ENCODE peak calls at places on chromosome 19, in eight cellular contexts. B is astrocyte of the cerebellum; R is left cardiac atrium; X is CD4-positive, CD25-positive, alpha-beta regulatory T cell; U is stimulated activated CD8-positive, alpha-beta memory T cell treated with anti-CD3 and anti-CD28 coated beads, Interleukin-12 subunit alpha, Interleukin-12 subunit beta, amount 100 ng/mL, for 4 hours; H is T-helper 1 cell; Q is foreskin keratinocyte; P is T-helper 2 cell. I is an unnamed sample.

GRCh38 chr19:50331187-50332013 is 2.2 kb upstream of the KCNC3 start:
- DNase-seq in B (no peak), R (no peak), X (no peak), U (no peak), H (no peak), Q (no peak), P (no peak), I (no peak)

GRCh38 chr19:2680808-2681207 is 21.7 kb downstream of the GNG7 start:
- DNase-seq in B (no peak), R (no peak), X (no peak), U (no peak), H (no peak), Q (no peak), P (no peak), I (no peak)

GRCh38 chr19:2288743-2289713 is 7.1 kb upstream of the PEAK3 start:
- DNase-seq in B (no peak), R (no peak), X (no peak), U (no peak), H (no peak), Q (no peak), P (no peak), I (no peak)

GRCh38 chr19:13812544-13812943 is 17.3 kb downstream of the ZSWIM4 start:
- DNase-seq in B (no peak), R (no peak), X (no peak), U (no peak), H (no peak), Q (no peak), P (no peak), I (no peak)

GRCh38 chr19:15015946-15016542 is 33.2 kb upstream of the CASP14 start:
- DNase-seq in B (no peak), R (no peak), X (no peak), U (no peak), H (no peak), Q (no peak), P (no peak), I (no peak)

GRCh38 chr19:54428323-54429175 is 13.3 kb downstream of the TTYH1 start:
- DNase-seq in B (no peak), R (no peak), X (no peak), U (no peak), H (no peak), Q (no peak), P (no peak), I (no peak)

GRCh38 chr19:55675661-55676354 is 782 bp downstream of the EPN1 start:
- DNase-seq in B (no peak), R (no peak), X (no peak), U (no peak), H (no peak), Q (no peak), P (no peak), I (no peak)

GRCh38 chr19:55149078-55150003 is at the start of gene TNNT1:
- DNase-seq in B (no peak), R (no peak), X (no peak), U (no peak), H (no peak), Q (no peak), P (no peak), I (no peak)

GRCh38 chr19:41691268-41691970 is 3.3 kb upstream of the CEACAM7 start:
- DNase-seq in B (no peak), R (no peak), X (peak; percentile 30), U (no peak), H (no peak), Q (no peak), P (no peak), I (no peak)

GRCh38 chr19:15125232-15126067 is 18.2 kb downstream of the SYDE1 start:
- DNase-seq in B (peak; percentile 91), R (peak; percentile 99), X (peak; percentile 98), U (peak; percentile 95), H (peak; percentile 95), Q (peak; percentile 100), P (peak; percentile 95), I (peak; percentile 97)

GRCh38 chr19:41974652-41975051 is 15.5 kb upstream of the RABAC1 start:
- DNase-seq in B (no peak), R (no peak), X (no peak), U (no peak), H (no peak), Q (no peak), P (no peak), I (no peak)

GRCh38 chr19:12838182-12838890 is at the start of gene MAST1:
- DNase-seq in B (no peak), R (peak; percentile 26), X (peak; percentile 59), U (no peak), H (peak; percentile 60), Q (no peak), P (peak; percentile 49), I (peak; percentile 37)

GRCh38 chr19:58511353-58512208 is at the start of gene SLC27A5:
- DNase-seq in B (no peak), R (no peak), X (no peak), U (no peak), H (no peak), Q (no peak), P (no peak), I (no peak)

GRCh38 chr19:32812571-32812970 is 57.0 kb downstream of the SLC7A9 start:
- DNase-seq in B (no peak), R (no peak), X (no peak), U (no peak), H (no peak), Q (no peak), P (no peak), I (no peak)

GRCh38 chr19:16200038-16200775 is 2.5 kb downstream of the AP1M1 start:
- DNase-seq in B (no peak), R (no peak), X (no peak), U (no peak), H (no peak), Q (no peak), P (no peak), I (no peak)

GRCh38 chr19:8396563-8397203 is 6.5 kb downstream of the RAB11B start:
- DNase-seq in B (no peak), R (peak; percentile 86), X (peak; percentile 70), U (peak; percentile 45), H (peak; percentile 65), Q (no peak), P (peak; percentile 60), I (peak; percentile 60)

GRCh38 chr19:28966737-28967401 is 246.1 kb downstream of the UQCRFS1 start:
- DNase-seq in B (no peak), R (no peak), X (no peak), U (no peak), H (no peak), Q (no peak), P (no peak), I (no peak)

GRCh38 chr19:56736571-56736970 is 65.0 kb upstream of the ZNF835 start:
- DNase-seq in B (no peak), R (no peak), X (no peak), U (no peak), H (no peak), Q (no peak), P (no peak), I (no peak)

GRCh38 chr19:36245210-36246005 is 30.5 kb downstream of the ZNF146 start:
- DNase-seq in B (no peak), R (no peak), X (no peak), U (no peak), H (no peak), Q (no peak), P (no peak), I (no peak)

GRCh38 chr19:4456566-4456842 is 1.1 kb downstream of the UBXN6 start:
- DNase-seq in B (no peak), R (peak; percentile 56), X (no peak), U (no peak), H (no peak), Q (peak; percentile 46), P (no peak), I (no peak)

GRCh38 chr19:34669305-34669704 is 7.7 kb downstream of the SCGB2B2 start:
- DNase-seq in B (no peak), R (no peak), X (no peak), U (no peak), H (no peak), Q (no peak), P (no peak), I (no peak)

GRCh38 chr19:56764296-56764695 is 76.2 kb downstream of the PEG3 start:
- DNase-seq in B (no peak), R (no peak), X (no peak), U (no peak), H (no peak), Q (no peak), P (no peak), I (no peak)

GRCh38 chr19:14096272-14096992 is 5.9 kb upstream of the SAMD1 start:
- DNase-seq in B (no peak), R (no peak), X (no peak), U (no peak), H (no peak), Q (no peak), P (no peak), I (no peak)

GRCh38 chr19:2097330-2098327 is 914 bp downstream of the IZUMO4 start:
- DNase-seq in B (no peak), R (no peak), X (peak; percentile 55), U (no peak), H (peak; percentile 61), Q (no peak), P (peak; percentile 50), I (peak; percentile 48)

GRCh38 chr19:47714339-47714738 is 1.1 kb downstream of the EHD2 start:
- DNase-seq in B (no peak), R (no peak), X (no peak), U (no peak), H (no peak), Q (no peak), P (no peak), I (no peak)

GRCh38 chr19:9808855-9809646 is 9.8 kb downstream of the FBXL12 start:
- DNase-seq in B (no peak), R (no peak), X (peak; percentile 58), U (no peak), H (peak; percentile 34), Q (no peak), P (peak; percentile 24), I (no peak)

GRCh38 chr19:17486545-17486944 is 16.2 kb downstream of the SLC27A1 start:
- DNase-seq in B (no peak), R (no peak), X (no peak), U (no peak), H (no peak), Q (no peak), P (no peak), I (no peak)

GRCh38 chr19:34639491-34640085 is 37.4 kb downstream of the SCGB2B2 start:
- DNase-seq in B (peak; percentile 49), R (peak; percentile 48), X (peak; percentile 77), U (no peak), H (peak; percentile 50), Q (peak; percentile 4), P (peak; percentile 55), I (peak; percentile 64)

GRCh38 chr19:35963514-35963913 is 27.3 kb downstream of the LRFN3 start:
- DNase-seq in B (peak; percentile 42), R (no peak), X (peak; percentile 37), U (no peak), H (no peak), Q (peak; percentile 16), P (no peak), I (peak; percentile 14)

GRCh38 chr19:47036233-47036651 is 12.2 kb downstream of the TMEM160 start:
- DNase-seq in B (no peak), R (no peak), X (no peak), U (no peak), H (no peak), Q (no peak), P (no peak), I (no peak)

GRCh38 chr19:2462635-2463421 is 6.1 kb upstream of the LMNB2 start:
- DNase-seq in B (peak; percentile 95), R (peak; percentile 92), X (no peak), U (no peak), H (no peak), Q (peak; percentile 91), P (no peak), I (no peak)

GRCh38 chr19:45761714-45762113 is 7.3 kb downstream of the SIX5 start:
- DNase-seq in B (no peak), R (peak; percentile 51), X (no peak), U (no peak), H (no peak), Q (no peak), P (no peak), I (no peak)

GRCh38 chr19:5484398-5485285 is 29.4 kb downstream of the ZNRF4 start:
- DNase-seq in B (peak; percentile 4), R (no peak), X (no peak), U (no peak), H (no peak), Q (no peak), P (no peak), I (no peak)

GRCh38 chr19:30061557-30062330 is 119.7 kb downstream of the URI1 start:
- DNase-seq in B (no peak), R (no peak), X (no peak), U (no peak), H (no peak), Q (no peak), P (no peak), I (no peak)